ENCODE peak calls at places on chromosomes 6 and 20, in eight cellular contexts. T is body of pancreas, G is epithelial cell of esophagus, A is left ventricle myocardium inferior, S is astrocyte, I is hepatocyte, W is breast epithelium, Z is Karpas-422. E is an unnamed sample.

GRCh38 chr6:7140631-7141366 is 33.0 kb downstream of the RREB1 start:
- DNase-seq in S (peak), W (peak), I (peak), G (peak), A (peak), T (peak), Z (peak), E (no peak)

GRCh38 chr6:165804331-165805066 is 141.5 kb upstream of the PDE10A start:
- DNase-seq in I (no peak), W (no peak), Z (no peak), S (peak), G (no peak), A (peak), T (no peak), E (no peak)

GRCh38 chr6:91480397-91480796 is 893.5 kb upstream of the MAP3K7 start:
- DNase-seq in Z (no peak), S (no peak), G (no peak), A (no peak), W (no peak), I (no peak), T (no peak), E (no peak)

GRCh38 chr6:56314683-56315523 is 67.5 kb upstream of the COL21A1 start:
- DNase-seq in G (peak), Z (peak), S (peak), T (peak), W (no peak), A (no peak), I (peak), E (no peak)

GRCh38 chr20:348972-349841 is 2.3 kb downstream of the NRSN2 start:
- DNase-seq in I (no peak), A (no peak), Z (no peak), T (no peak), S (no peak), W (no peak), G (no peak), E (no peak)

GRCh38 chr6:23529902-23530301 is 596.1 kb upstream of the NRSN1 start:
- DNase-seq in Z (no peak), A (no peak), W (no peak), G (no peak), S (no peak), I (no peak), T (no peak), E (no peak)

GRCh38 chr20:50163570-50164317 is 10.2 kb upstream of the PEDS1 start:
- DNase-seq in Z (no peak), W (no peak), T (no peak), I (no peak), A (peak), G (peak), S (peak), E (no peak)

GRCh38 chr6:139367810-139368321 is 6.6 kb downstream of the CITED2 start:
- DNase-seq in S (peak), Z (peak), W (no peak), I (no peak), T (no peak), G (no peak), A (no peak), E (no peak)

GRCh38 chr6:19380287-19380686 is 456.9 kb upstream of the ID4 start:
- DNase-seq in W (no peak), Z (no peak), A (no peak), G (peak), I (no peak), S (peak), T (no peak), E (peak)

GRCh38 chr20:3084283-3084985 is at the start of gene AVP:
- DNase-seq in S (no peak), W (no peak), T (no peak), G (no peak), Z (no peak), A (no peak), I (no peak), E (no peak)

GRCh38 chr6:122553697-122554096 is 56.5 kb upstream of the PKIB start:
- DNase-seq in Z (no peak), I (no peak), G (no peak), S (no peak), W (no peak), T (no peak), A (no peak), E (no peak)

GRCh38 chr20:34622821-34623451 is 54.0 kb downstream of the PIGU start:
- DNase-seq in S (no peak), W (no peak), G (no peak), A (no peak), T (no peak), I (no peak), Z (peak), E (no peak)

GRCh38 chr6:143333081-143333480 is 117.4 kb downstream of the ADAT2 start:
- DNase-seq in G (peak), S (no peak), A (no peak), W (no peak), I (no peak), T (no peak), Z (no peak), E (no peak)

GRCh38 chr20:64266988-64267387 is 11.4 kb downstream of the PCMTD2 start:
- DNase-seq in I (no peak), A (no peak), Z (no peak), W (no peak), S (no peak), G (no peak), T (no peak), E (no peak)

GRCh38 chr6:113591896-113592827 is 265.0 kb upstream of the MARCKS start:
- DNase-seq in T (peak), A (no peak), W (no peak), I (peak), S (no peak), G (peak), Z (no peak), E (no peak)

GRCh38 chr6:37029249-37029959 is 23.9 kb downstream of the FGD2 start:
- DNase-seq in G (peak), S (peak), W (peak), A (peak), Z (peak), I (peak), T (peak), E (peak)

GRCh38 chr20:38326309-38326708 is 20.0 kb upstream of the LBP start:
- DNase-seq in Z (no peak), W (no peak), T (no peak), I (no peak), G (peak), A (no peak), S (no peak), E (no peak)

GRCh38 chr20:44629542-44629941 is 22.0 kb downstream of the ADA start:
- DNase-seq in Z (no peak), A (no peak), S (no peak), T (no peak), G (no peak), W (no peak), I (no peak), E (no peak)

GRCh38 chr6:148192310-148192709 is 150.3 kb upstream of the SASH1 start:
- DNase-seq in G (peak), W (peak), A (no peak), I (no peak), T (no peak), S (peak), Z (no peak), E (peak)

GRCh38 chr6:125262026-125263013 is 39.4 kb downstream of the HDDC2 start:
- DNase-seq in A (no peak), Z (no peak), T (no peak), I (no peak), G (no peak), S (peak), W (no peak), E (no peak)

GRCh38 chr6:14792118-14792955 is 453.5 kb upstream of the JARID2 start:
- DNase-seq in G (no peak), T (no peak), S (no peak), Z (no peak), A (no peak), I (no peak), W (no peak), E (peak)

GRCh38 chr6:112149236-112149635 is 61.8 kb downstream of the FAM229B start:
- DNase-seq in S (no peak), I (no peak), G (no peak), T (no peak), A (no peak), W (no peak), Z (no peak), E (no peak)

GRCh38 chr6:13045676-13046075 is 282.7 kb downstream of the TBC1D7 start:
- DNase-seq in Z (peak), W (no peak), T (no peak), A (no peak), G (peak), S (no peak), I (no peak), E (no peak)

GRCh38 chr6:139029470-139030210 is 1.1 kb downstream of the ABRACL start:
- DNase-seq in W (no peak), G (peak), I (peak), Z (peak), A (peak), T (peak), S (peak), E (no peak)

GRCh38 chr6:68238097-68238597 is 396.9 kb upstream of the ADGRB3 start:
- DNase-seq in A (no peak), S (peak), T (no peak), Z (peak), W (no peak), I (no peak), G (peak), E (no peak)
- H3K4me3 ChIP-seq in A (no peak), S (no peak), T (no peak), Z (peak), W (no peak), I (no peak), G (no peak), E (no peak)

DNA sequence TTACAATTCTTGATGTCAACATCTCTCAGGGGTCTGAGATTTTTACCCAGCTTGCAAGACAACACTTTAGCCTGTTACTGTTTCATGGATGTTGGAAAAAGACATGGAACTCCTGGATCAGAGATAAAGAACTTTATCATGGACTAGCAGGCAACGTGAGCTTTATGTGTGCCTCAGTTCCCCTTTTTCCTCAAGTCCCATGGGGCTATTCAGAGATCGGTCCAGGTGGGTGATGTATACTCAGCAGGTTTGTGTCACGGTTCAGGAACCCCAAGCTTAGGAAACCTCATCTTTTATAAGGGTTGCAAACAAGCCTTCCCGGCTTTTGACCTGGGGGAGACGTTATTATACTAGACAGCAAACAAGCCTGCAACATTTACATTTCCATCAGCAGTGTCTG is 15.0 kb downstream of the AFG1L start:
- DNase-seq in T (no peak), G (no peak), W (no peak), A (no peak), S (no peak), Z (no peak), I (no peak), E (no peak)
- H3K4me3 ChIP-seq in T (no peak), G (no peak), W (no peak), A (no peak), S (no peak), Z (no peak), I (no peak), E (no peak)

DNA sequence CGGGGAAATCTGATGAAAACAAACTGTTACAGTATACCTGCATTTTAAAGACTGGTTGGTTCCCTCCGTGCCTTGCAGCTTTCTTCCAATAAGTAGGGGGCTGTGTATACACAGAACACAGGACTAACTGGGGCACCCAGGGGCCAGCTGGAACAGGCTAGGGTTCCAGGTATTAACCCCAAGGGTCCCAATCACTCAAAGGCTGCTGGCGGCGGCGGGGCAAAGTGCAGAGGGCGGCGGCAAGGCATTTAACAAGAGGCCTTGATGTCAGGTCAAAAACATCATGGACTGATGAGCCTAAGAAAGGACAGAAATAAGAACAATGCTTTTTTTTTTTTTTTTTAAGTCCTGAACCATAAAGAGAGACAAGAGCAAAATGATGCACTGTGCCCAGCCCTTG is 2.5 kb downstream of the PMEPA1 start:
- DNase-seq in W (no peak), T (no peak), G (no peak), A (no peak), I (no peak), S (no peak), Z (no peak), E (no peak)
- H3K4me3 ChIP-seq in W (peak), T (no peak), G (peak), A (peak), I (no peak), S (peak), Z (no peak), E (no peak)

GRCh38 chr6:41780623-41781301 is at the start of gene PRICKLE4:
- DNase-seq in I (peak), A (peak), W (no peak), Z (no peak), S (no peak), G (peak), T (peak), E (no peak)
- H3K4me3 ChIP-seq in I (peak), A (peak), W (peak), Z (peak), S (peak), G (peak), T (peak), E (peak)